ENCODE peak calls at places on chromosomes 12 and 14, in seven cellular contexts. H is HFF-Myc, D is nephron progenitor cell, S is osteocyte, W is kidney glomerular epithelial cell, A is hepatic stellate cell, X is fibroblast of pulmonary artery. R is an unnamed sample.

GRCh38 chr12:42468341-42468821 is 121.2 kb downstream of the PRICKLE1 start:
- DNase-seq in X (no peak), H (no peak), A (no peak), S (no peak), W (no peak), D (no peak), R (no peak)

GRCh38 chr12:51533799-51534198 is 57.2 kb upstream of the SCN8A start:
- DNase-seq in A (no peak), W (no peak), H (no peak), S (no peak), D (no peak), X (peak; percentile 42), R (no peak)

GRCh38 chr12:112988224-112988623 is 9.9 kb downstream of the OAS2 start:
- DNase-seq in D (no peak), H (no peak), W (no peak), A (no peak), X (no peak), S (no peak), R (no peak)

GRCh38 chr14:106372870-106373657 is 846.7 kb downstream of the TMEM121 start:
- DNase-seq in A (no peak), H (no peak), W (peak; percentile 0), X (no peak), S (peak; percentile 21), D (no peak), R (no peak)

GRCh38 chr12:101051901-101052550 is 158.0 kb downstream of the SLC5A8 start:
- DNase-seq in H (peak; percentile 80), D (no peak), W (peak; percentile 20), X (peak; percentile 96), A (no peak), S (no peak), R (peak; percentile 16)

GRCh38 chr14:81519200-81519998 is 14.3 kb downstream of the SEL1L start:
- DNase-seq in W (no peak), S (no peak), H (no peak), D (no peak), A (no peak), X (peak; percentile 54), R (no peak)

GRCh38 chr14:75283162-75283883 is 4.7 kb downstream of the FOS start:
- DNase-seq in A (no peak), H (no peak), X (peak; percentile 89), W (no peak), D (no peak), S (no peak), R (peak; percentile 66)

GRCh38 chr14:22428681-22429315 is 160.2 kb downstream of the DAD1 start:
- DNase-seq in W (no peak), A (peak; percentile 14), S (no peak), X (peak; percentile 73), D (no peak), H (no peak), R (peak; percentile 59)

GRCh38 chr14:21991130-21991529 is 317.5 kb upstream of the OR4E1 start:
- DNase-seq in X (no peak), A (no peak), S (no peak), H (no peak), W (no peak), D (no peak), R (no peak)

GRCh38 chr12:104569348-104570173 is 112.8 kb downstream of the CHST11 start:
- DNase-seq in H (no peak), S (no peak), A (no peak), W (no peak), X (peak; percentile 40), D (no peak), R (no peak)

GRCh38 chr12:47813491-47814196 is 6.1 kb downstream of the HDAC7 start:
- DNase-seq in H (no peak), X (peak; percentile 29), S (no peak), A (no peak), W (no peak), D (no peak), R (no peak)

GRCh38 chr12:2941524-2941923 is 17.7 kb upstream of the TEAD4 start:
- DNase-seq in H (no peak), S (no peak), W (no peak), D (no peak), X (no peak), A (no peak), R (no peak)

GRCh38 chr12:81779216-81779615 is 20.1 kb upstream of the PPFIA2 start:
- DNase-seq in W (no peak), H (no peak), S (no peak), A (no peak), X (no peak), D (no peak), R (no peak)

GRCh38 chr14:52265248-52265647 is 2.2 kb upstream of the PTGDR start:
- DNase-seq in W (no peak), D (no peak), H (no peak), S (no peak), A (no peak), X (no peak), R (no peak)

GRCh38 chr12:28629691-28630090 is 439.4 kb downstream of the CCDC91 start:
- DNase-seq in H (no peak), A (no peak), D (no peak), S (no peak), W (no peak), X (no peak), R (no peak)

GRCh38 chr12:112112423-112113132 is 4.0 kb upstream of the NAA25 start:
- DNase-seq in X (no peak), W (no peak), A (no peak), D (no peak), S (no peak), H (no peak), R (no peak)

GRCh38 chr12:58521796-58522195 is 398.5 kb downstream of the LRIG3 start:
- DNase-seq in A (no peak), H (no peak), S (no peak), X (no peak), W (no peak), D (no peak), R (no peak)

GRCh38 chr12:70842942-70843341 is 77.6 kb downstream of the PTPRR start:
- DNase-seq in D (no peak), S (no peak), A (no peak), W (no peak), X (no peak), H (no peak), R (no peak)

GRCh38 chr12:46629331-46630229 is 196.2 kb downstream of the SLC38A4 start:
- DNase-seq in A (no peak), H (no peak), W (peak; percentile 59), D (no peak), X (no peak), S (no peak), R (no peak)

GRCh38 chr14:96585672-96586013 is 83.5 kb downstream of the PAPOLA start:
- DNase-seq in W (no peak), H (no peak), D (no peak), X (no peak), S (no peak), A (no peak), R (no peak)

GRCh38 chr14:22039938-22040780 is 366.5 kb upstream of the OR4E1 start:
- DNase-seq in X (peak; percentile 0), W (no peak), S (no peak), H (no peak), A (no peak), D (no peak), R (no peak)

GRCh38 chr14:21317433-21317832 is 37.5 kb downstream of the RPGRIP1 start:
- DNase-seq in D (no peak), X (no peak), S (no peak), W (no peak), H (no peak), A (no peak), R (no peak)

GRCh38 chr14:36067428-36068187 is 108.9 kb downstream of the PTCSC3 start:
- DNase-seq in X (no peak), D (no peak), H (no peak), W (no peak), A (no peak), S (no peak), R (no peak)

GRCh38 chr12:12379831-12380730 is 23.2 kb downstream of the BORCS5 start:
- DNase-seq in D (no peak), S (no peak), A (peak; percentile 17), W (no peak), X (no peak), H (no peak), R (no peak)

GRCh38 chr14:103033744-103034143 is 23.6 kb downstream of the CDC42BPB start:
- DNase-seq in X (no peak), A (no peak), S (no peak), D (no peak), W (no peak), H (no peak), R (no peak)

GRCh38 chr12:16238661-16239060 is 38.8 kb downstream of the SLC15A5 start:
- DNase-seq in H (no peak), D (no peak), X (peak; percentile 84), A (no peak), W (no peak), S (no peak), R (no peak)